ENCODE peak calls at places on chromosomes 1 and 21, in four cellular contexts. U is HCT116, Q is OCI-LY7, H is GM23248. K is an unnamed sample.

GRCh38 chr1:183284086-183284485 is 98.0 kb downstream of the LAMC2 start:
- DNase-seq in U (no peak), Q (no peak), H (no peak), K (no peak)

GRCh38 chr1:14668448-14669029 is 70.1 kb downstream of the KAZN start:
- DNase-seq in U (no peak), Q (peak; percentile 61), H (no peak), K (no peak)

GRCh38 chr1:37717631-37718030 is 25.3 kb downstream of the CDCA8 start:
- DNase-seq in U (no peak), Q (no peak), H (no peak), K (no peak)

GRCh38 chr1:156805766-156806511 is 10.7 kb downstream of the SH2D2A start:
- DNase-seq in U (no peak), Q (no peak), H (peak; percentile 66), K (no peak)

GRCh38 chr1:114126696-114127095 is 27.0 kb downstream of the SYT6 start:
- DNase-seq in U (no peak), Q (no peak), H (no peak), K (peak; percentile 8)

GRCh38 chr1:168583571-168583970 is 7.2 kb downstream of the XCL1 start:
- DNase-seq in U (no peak), Q (no peak), H (no peak), K (no peak)

GRCh38 chr1:115725600-115725999 is 42.9 kb downstream of the CASQ2 start:
- DNase-seq in U (no peak), Q (no peak), H (no peak), K (no peak)

GRCh38 chr1:67850611-67851075 is 17.4 kb upstream of the GNG12 start:
- DNase-seq in U (peak; percentile 69), Q (no peak), H (peak; percentile 92), K (no peak)

GRCh38 chr1:203099760-203100159 is 13.9 kb upstream of the MYOG start:
- DNase-seq in U (no peak), Q (no peak), H (no peak), K (no peak)

GRCh38 chr1:29688477-29689365 is 452.4 kb downstream of the PTPRU start:
- DNase-seq in U (no peak), Q (no peak), H (peak; percentile 90), K (no peak)

GRCh38 chr21:45308211-45309068 is 20.7 kb upstream of the POFUT2 start:
- DNase-seq in U (no peak), Q (peak; percentile 16), H (no peak), K (no peak)

DNA sequence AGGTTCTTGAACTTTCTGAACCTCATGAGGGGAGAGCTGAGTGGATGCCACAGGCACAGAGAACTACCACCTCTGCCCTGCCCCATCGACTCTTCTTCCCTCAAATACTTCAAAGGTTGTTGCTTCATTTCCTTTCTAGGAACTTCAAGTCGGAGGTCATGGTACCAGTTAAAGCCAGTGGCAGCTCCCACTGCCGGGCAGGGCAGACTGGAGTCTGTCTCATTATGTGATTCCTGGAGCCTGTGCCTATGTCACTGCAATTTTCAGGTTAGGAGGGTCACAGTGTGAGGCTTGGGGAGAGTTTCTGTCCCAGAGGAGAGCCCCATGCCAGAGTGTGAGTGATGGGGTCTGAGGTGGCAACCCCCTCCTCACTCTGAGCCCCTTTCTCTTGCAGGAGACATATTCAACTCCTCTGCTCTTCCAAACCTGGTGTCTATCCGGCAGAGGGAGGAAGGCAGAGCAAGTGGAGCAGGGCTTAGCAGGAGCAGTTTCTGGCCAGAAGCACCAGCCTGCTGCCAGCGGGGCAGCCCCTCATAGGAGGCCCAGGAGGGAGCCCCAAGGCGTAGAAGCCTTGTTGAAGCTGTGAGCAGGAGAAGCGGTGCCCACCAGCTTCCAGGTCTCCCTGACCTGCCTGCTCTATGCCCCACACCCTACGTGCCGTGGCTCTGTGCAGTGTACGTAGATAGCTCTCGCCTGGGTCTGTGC is 29.3 kb downstream of the CAMK1G start:
- DNase-seq in U (no peak), Q (no peak), H (no peak), K (no peak)
- TF ChIP-seq EZH2phosphoT487 in U (no peak), Q (no peak), H (no peak), K (no peak)

GRCh38 chr1:12157366-12158231 is 9.2 kb upstream of the TNFRSF1B start:
- DNase-seq in U (no peak), Q (no peak), H (no peak), K (no peak)
- H3K4me2 ChIP-seq in U (peak overlapping the region; percentile 15), Q (peak overlapping the region; percentile 8), H (no peak overlapping the region), K (no peak overlapping the region)

DNA sequence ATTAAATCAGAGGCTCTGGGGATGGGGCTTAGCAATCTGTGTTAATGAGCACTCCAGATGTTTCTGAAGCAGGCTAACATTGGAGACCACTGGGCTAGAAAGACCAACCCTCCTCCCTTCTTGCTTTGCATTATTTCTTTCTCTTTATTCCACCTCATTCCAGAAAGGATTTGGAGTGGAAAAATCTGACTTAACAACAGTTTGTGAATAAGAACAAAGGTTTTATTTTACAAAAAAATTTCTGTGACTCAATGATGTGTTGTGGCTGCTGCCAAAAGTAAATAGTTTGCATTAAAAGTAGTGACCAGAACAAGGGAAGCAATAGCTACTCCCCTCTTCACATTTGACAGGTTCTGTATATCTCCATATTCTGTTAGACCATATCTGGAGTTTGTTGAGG is 79.4 kb downstream of the TGFB2 start:
- DNase-seq in U (no peak), Q (no peak), H (peak; percentile 31), K (no peak)
- H3K27ac ChIP-seq in U (no peak overlapping the region), Q (no peak overlapping the region), H (no peak overlapping the region), K (no peak overlapping the region)

GRCh38 chr21:43971201-43971991 is 40.7 kb upstream of the TRAPPC10 start:
- DNase-seq in U (no peak), Q (no peak), H (no peak), K (no peak)
- TF ChIP-seq EZH2phosphoT487 in U (no peak), Q (no peak), H (no peak), K (no peak)

DNA sequence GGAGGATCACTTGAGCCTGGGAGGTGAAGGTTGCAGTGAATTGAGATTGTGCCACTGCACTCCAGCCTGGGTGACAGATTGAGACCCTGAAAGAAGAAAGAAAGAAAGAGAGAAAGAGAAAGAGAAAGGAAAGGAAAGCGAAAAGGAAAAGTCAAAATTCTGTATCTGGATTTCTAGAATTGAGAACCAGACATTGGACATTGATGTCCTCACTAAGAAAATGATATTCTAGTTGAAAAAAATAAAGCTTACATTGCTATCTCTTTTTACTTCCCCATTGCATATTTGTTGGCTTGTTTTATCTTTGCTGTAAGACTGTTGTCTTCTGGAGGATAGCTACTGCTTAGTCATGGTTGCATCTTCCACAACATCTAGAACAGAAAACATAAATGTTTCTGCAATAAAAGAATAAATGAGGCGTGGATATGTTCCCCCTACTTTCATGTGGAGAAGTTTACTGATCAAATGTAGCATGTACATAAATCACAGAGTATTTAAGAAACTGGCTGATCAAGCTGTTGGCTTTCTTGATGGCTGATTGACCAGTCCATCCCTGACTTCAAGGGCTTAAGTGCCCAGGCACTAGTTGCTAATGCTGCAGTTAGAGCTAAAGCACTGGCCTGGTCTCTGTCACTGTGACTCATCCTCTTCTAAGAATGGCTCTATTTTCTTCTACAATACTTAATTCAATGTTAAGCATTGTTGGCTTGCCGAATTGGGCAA is 17.7 kb downstream of the CD53 start:
- DNase-seq in U (no peak), Q (no peak), H (no peak), K (no peak)
- H3K4me2 ChIP-seq in U (no peak overlapping the region), Q (no peak overlapping the region), H (no peak overlapping the region), K (no peak overlapping the region)

GRCh38 chr1:99646885-99647284 is 972 bp downstream of the PALMD start:
- DNase-seq in U (no peak), Q (no peak), H (no peak), K (no peak)
- H3K27ac ChIP-seq in U (no peak overlapping the region), Q (no peak overlapping the region), H (no peak overlapping the region), K (no peak overlapping the region)

GRCh38 chr1:236147068-236147467 is 4.7 kb downstream of the GPR137B start:
- DNase-seq in U (no peak), Q (no peak), H (no peak), K (no peak)

GRCh38 chr1:236143104-236143948 is 987 bp downstream of the GPR137B start:
- DNase-seq in U (no peak), Q (no peak), H (peak; percentile 93), K (no peak)

GRCh38 chr1:236142358-236143103 is at the start of gene GPR137B:
- DNase-seq in U (no peak), Q (peak; percentile 63), H (peak; percentile 82), K (no peak)

GRCh38 chr1:236144033-236144432 is 1.7 kb downstream of the GPR137B start:
- DNase-seq in U (no peak), Q (no peak), H (no peak), K (no peak)

GRCh38 chr1:236144446-236145150 is 2.3 kb downstream of the GPR137B start:
- DNase-seq in U (no peak), Q (no peak), H (no peak), K (no peak)
- TF ChIP-seq EZH2phosphoT487 in U (no peak), Q (no peak), H (no peak), K (no peak)

GRCh38 chr1:222061711-222062359 is 319.9 kb upstream of the DUSP10 start:
- DNase-seq in U (no peak), Q (no peak), H (no peak), K (no peak)

GRCh38 chr1:222060247-222060851 is 318.5 kb upstream of the DUSP10 start:
- DNase-seq in U (no peak), Q (no peak), H (no peak), K (no peak)

GRCh38 chr1:222065234-222065633 is 323.3 kb upstream of the DUSP10 start:
- DNase-seq in U (no peak), Q (no peak), H (no peak), K (no peak)

GRCh38 chr1:222064388-222065201 is 322.7 kb upstream of the DUSP10 start:
- DNase-seq in U (no peak), Q (no peak), H (peak; percentile 87), K (no peak)

DNA sequence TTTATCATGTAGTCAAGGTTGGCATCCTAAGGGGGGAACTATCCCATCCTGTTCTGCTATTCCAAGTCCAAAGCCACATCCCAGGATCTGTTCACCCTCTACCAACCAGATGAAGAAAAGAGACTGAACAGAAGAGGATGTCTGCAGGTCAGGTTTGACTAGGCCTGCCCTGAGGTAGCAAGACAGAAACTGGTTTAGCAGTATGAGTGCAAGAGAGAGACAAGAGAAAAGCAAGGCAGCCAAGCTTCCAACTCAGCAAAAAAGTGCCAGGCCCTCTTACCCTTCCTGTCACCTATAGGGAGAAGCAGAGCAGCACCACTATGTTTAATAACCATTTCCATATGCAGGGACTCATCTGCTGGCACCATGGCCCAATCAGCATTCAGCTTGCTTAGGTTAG is 320.8 kb upstream of the DUSP10 start:
- DNase-seq in U (no peak), Q (no peak), H (no peak), K (no peak)
- H3K4me2 ChIP-seq in U (no peak overlapping the region), Q (no peak overlapping the region), H (no peak overlapping the region), K (no peak overlapping the region)

K was measured in MM.1S.